ENCODE peak calls at places on chromosomes 16 and 17, in seven cellular contexts. N is K562, K is HCT116, U is SK-N-SH, V is HepG2, D is H1, L is GM12878. Q is an unnamed sample.

GRCh38 chr16:67228905-67229304 is 2.0 kb downstream of the TMEM208 start:
- DNase-seq in N (no peak), K (no peak), U (no peak), V (no peak), D (no peak), L (no peak), Q (no peak)

GRCh38 chr17:1156864-1157263 is 22.9 kb downstream of the ABR start:
- DNase-seq in N (no peak), K (no peak), U (no peak), V (no peak), D (no peak), L (no peak), Q (no peak)

GRCh38 chr16:24302636-24303035 is 46.5 kb downstream of the CACNG3 start:
- DNase-seq in N (no peak), K (no peak), U (no peak), V (no peak), D (no peak), L (no peak), Q (no peak)

GRCh38 chr17:53626286-53626685 is 196.4 kb upstream of the KIF2B start:
- DNase-seq in N (peak; percentile 41), K (no peak), U (no peak), V (no peak), D (no peak), L (no peak), Q (no peak)

GRCh38 chr17:42378597-42379594 is 9.3 kb downstream of the STAT3 start:
- DNase-seq in N (no peak), K (no peak), U (no peak), V (no peak), D (no peak), L (peak; percentile 41), Q (peak; percentile 41)

GRCh38 chr17:63774141-63774981 is at the start of gene DDX42:
- DNase-seq in N (peak; percentile 54), K (no peak), U (peak; percentile 75), V (peak; percentile 64), D (no peak), L (no peak), Q (peak; percentile 66)

GRCh38 chr16:67071476-67072048 is 38.2 kb upstream of the PHAF1 start:
- DNase-seq in N (no peak), K (no peak), U (no peak), V (no peak), D (no peak), L (no peak), Q (no peak)

GRCh38 chr16:72442381-72443158 is 270.6 kb upstream of the PMFBP1 start:
- DNase-seq in N (no peak), K (no peak), U (no peak), V (peak; percentile 93), D (no peak), L (no peak), Q (no peak)

GRCh38 chr16:49282690-49283375 is 1.2 kb upstream of the CBLN1 start:
- DNase-seq in N (no peak), K (no peak), U (peak; percentile 78), V (peak; percentile 12), D (peak; percentile 44), L (no peak), Q (no peak)

GRCh38 chr16:89038221-89038721 is 55.4 kb upstream of the ACSF3 start:
- DNase-seq in N (no peak), K (no peak), U (no peak), V (no peak), D (no peak), L (no peak), Q (no peak)

GRCh38 chr17:66805567-66805966 is 29.4 kb upstream of the CACNG5 start:
- DNase-seq in N (no peak), K (no peak), U (no peak), V (no peak), D (no peak), L (no peak), Q (no peak)

GRCh38 chr16:20940864-20941634 is 40.5 kb downstream of the LYRM1 start:
- DNase-seq in N (no peak), K (no peak), U (no peak), V (no peak), D (no peak), L (no peak), Q (no peak)

GRCh38 chr17:59712856-59713255 is 5.4 kb downstream of the VMP1 start:
- DNase-seq in N (no peak), K (no peak), U (no peak), V (no peak), D (no peak), L (no peak), Q (no peak)

GRCh38 chr17:19579192-19579668 is 45.6 kb downstream of the SLC47A1 start:
- DNase-seq in N (no peak), K (no peak), U (peak; percentile 64), V (no peak), D (no peak), L (no peak), Q (no peak)

GRCh38 chr17:74049167-74049797 is 154.2 kb upstream of the RPL38 start:
- DNase-seq in N (no peak), K (no peak), U (peak; percentile 36), V (no peak), D (no peak), L (no peak), Q (no peak)

GRCh38 chr17:16961792-16962191 is 10.1 kb downstream of the TNFRSF13B start:
- DNase-seq in N (no peak), K (no peak), U (no peak), V (no peak), D (no peak), L (no peak), Q (no peak)

DNA sequence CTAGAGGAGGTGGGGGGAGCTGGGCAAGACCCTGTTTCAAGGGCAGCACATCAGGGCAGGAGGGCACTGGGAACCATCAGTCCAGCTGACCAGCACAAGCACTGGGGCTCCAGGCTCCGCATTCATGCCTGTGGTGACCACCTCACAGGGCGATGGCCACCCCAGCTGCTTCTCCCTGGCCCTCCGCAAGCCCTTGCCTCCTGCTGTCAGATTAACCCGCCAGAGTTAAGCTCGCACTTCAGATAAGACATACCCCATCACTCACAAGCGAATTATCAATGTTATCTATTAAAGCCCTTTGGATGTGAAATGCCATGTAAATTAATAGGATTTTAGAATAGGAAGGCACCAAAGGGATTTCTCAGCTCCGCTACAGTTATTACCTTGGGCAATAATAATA is 105.0 kb downstream of the CCDC182 start:
- DNase-seq in N (no peak), K (no peak), U (no peak), V (no peak), D (no peak), L (no peak), Q (no peak)
- TF ChIP-seq JUND in N (no peak), K (no peak), U (no peak), V (no peak), D (no peak), L (no peak), Q (no peak)

GRCh38 chr16:2250652-2251280 is 621 bp downstream of the ECI1 start:
- DNase-seq in N (no peak), K (no peak), U (no peak), V (no peak), D (no peak), L (no peak), Q (peak; percentile 38)
- TF ChIP-seq JUND in N (no peak), K (no peak), U (no peak), V (no peak), D (no peak), L (no peak), Q (no peak)

DNA sequence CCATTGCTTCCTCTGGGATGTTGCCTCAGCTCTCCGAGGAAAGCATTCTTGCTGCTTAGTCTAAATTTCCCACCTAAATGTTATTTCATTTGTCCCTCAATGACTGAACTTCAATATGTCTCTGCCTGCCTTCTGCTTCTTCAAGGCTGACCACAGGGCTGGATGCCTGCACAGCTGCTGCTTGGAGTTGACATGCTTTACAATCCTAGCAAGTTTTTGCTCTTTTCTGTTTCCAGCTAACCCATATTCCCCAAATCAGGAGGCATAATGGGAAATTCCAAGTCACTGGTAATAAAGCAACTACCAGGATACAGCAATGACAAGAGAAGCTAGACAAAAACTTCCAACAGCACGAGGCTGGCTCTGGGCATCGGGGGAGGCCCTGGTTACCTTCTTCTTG is 48.9 kb downstream of the GTF3C1 start:
- DNase-seq in N (no peak), K (no peak), U (no peak), V (no peak), D (no peak), L (no peak), Q (no peak)
- TF ChIP-seq JUND in N (no peak), K (no peak), U (no peak), V (no peak), D (no peak), L (no peak), Q (no peak)

GRCh38 chr17:31598921-31599571 is 207.6 kb downstream of the RAB11FIP4 start:
- DNase-seq in N (no peak), K (no peak), U (no peak), V (peak; percentile 40), D (no peak), L (no peak), Q (peak; percentile 33)
- TF ChIP-seq JUND in N (no peak), K (no peak), U (no peak), V (peak; percentile 56), D (no peak), L (no peak), Q (no peak)

GRCh38 chr16:19666451-19666850 is 51.6 kb downstream of the KNOP1 start:
- DNase-seq in N (no peak), K (no peak), U (no peak), V (no peak), D (no peak), L (no peak), Q (no peak)
- TF ChIP-seq JUND in N (no peak), K (no peak), U (no peak), V (no peak), D (no peak), L (no peak), Q (no peak)

GRCh38 chr17:30196504-30196903 is 39.0 kb downstream of the SLC6A4 start:
- DNase-seq in N (no peak), K (no peak), U (no peak), V (no peak), D (no peak), L (no peak), Q (no peak)
- TF ChIP-seq JUND in N (no peak), K (no peak), U (no peak), V (no peak), D (no peak), L (no peak), Q (no peak)

Q was measured in T47D.